ENCODE peak calls at places on chromosome 1, in nine cellular contexts. C, Q, D, Y, N, O, R, H and L are unnamed samples.
A peak's percentile ranks its signal among the peaks of the same experiment; 100 is the strongest.

GRCh38 chr1:19884312-19884711 is 2.1 kb downstream of the OTUD3 start:
- DNase-seq in C (no peak), Q (no peak), D (no peak), Y (no peak), N (no peak), O (no peak), R (no peak), H (no peak), L (no peak)

GRCh38 chr1:41322835-41323234 is 38.4 kb upstream of the FOXO6 start:
- DNase-seq in C (no peak), Q (peak; percentile 47), D (peak; percentile 50), Y (peak; percentile 71), N (peak; percentile 37), O (no peak), R (no peak), H (no peak), L (peak; percentile 42)

GRCh38 chr1:150148834-150149489 is 754 bp upstream of the PLEKHO1 start:
- DNase-seq in C (no peak), Q (no peak), D (peak; percentile 36), Y (peak; percentile 19), N (no peak), O (no peak), R (no peak), H (no peak), L (no peak)

GRCh38 chr1:55632906-55633305 is 417.7 kb upstream of the USP24 start:
- DNase-seq in C (no peak), Q (peak; percentile 1), D (no peak), Y (no peak), N (no peak), O (no peak), R (no peak), H (no peak), L (no peak)

GRCh38 chr1:8602471-8603219 is 214.8 kb downstream of the RERE start:
- DNase-seq in C (no peak), Q (no peak), D (no peak), Y (no peak), N (no peak), O (no peak), R (peak; percentile 66), H (no peak), L (no peak)

GRCh38 chr1:30748699-30749401 is 8.7 kb downstream of the LAPTM5 start:
- DNase-seq in C (no peak), Q (no peak), D (peak; percentile 21), Y (no peak), N (no peak), O (no peak), R (no peak), H (no peak), L (no peak)

GRCh38 chr1:193104496-193104905 is 713 bp downstream of the GLRX2 start:
- DNase-seq in C (no peak), Q (no peak), D (peak; percentile 54), Y (peak; percentile 51), N (peak; percentile 19), O (peak; percentile 76), R (peak; percentile 25), H (peak; percentile 85), L (peak; percentile 54)

GRCh38 chr1:10658396-10659066 is 137.9 kb downstream of the CASZ1 start:
- DNase-seq in C (no peak), Q (no peak), D (no peak), Y (no peak), N (no peak), O (no peak), R (no peak), H (no peak), L (no peak)

DNA sequence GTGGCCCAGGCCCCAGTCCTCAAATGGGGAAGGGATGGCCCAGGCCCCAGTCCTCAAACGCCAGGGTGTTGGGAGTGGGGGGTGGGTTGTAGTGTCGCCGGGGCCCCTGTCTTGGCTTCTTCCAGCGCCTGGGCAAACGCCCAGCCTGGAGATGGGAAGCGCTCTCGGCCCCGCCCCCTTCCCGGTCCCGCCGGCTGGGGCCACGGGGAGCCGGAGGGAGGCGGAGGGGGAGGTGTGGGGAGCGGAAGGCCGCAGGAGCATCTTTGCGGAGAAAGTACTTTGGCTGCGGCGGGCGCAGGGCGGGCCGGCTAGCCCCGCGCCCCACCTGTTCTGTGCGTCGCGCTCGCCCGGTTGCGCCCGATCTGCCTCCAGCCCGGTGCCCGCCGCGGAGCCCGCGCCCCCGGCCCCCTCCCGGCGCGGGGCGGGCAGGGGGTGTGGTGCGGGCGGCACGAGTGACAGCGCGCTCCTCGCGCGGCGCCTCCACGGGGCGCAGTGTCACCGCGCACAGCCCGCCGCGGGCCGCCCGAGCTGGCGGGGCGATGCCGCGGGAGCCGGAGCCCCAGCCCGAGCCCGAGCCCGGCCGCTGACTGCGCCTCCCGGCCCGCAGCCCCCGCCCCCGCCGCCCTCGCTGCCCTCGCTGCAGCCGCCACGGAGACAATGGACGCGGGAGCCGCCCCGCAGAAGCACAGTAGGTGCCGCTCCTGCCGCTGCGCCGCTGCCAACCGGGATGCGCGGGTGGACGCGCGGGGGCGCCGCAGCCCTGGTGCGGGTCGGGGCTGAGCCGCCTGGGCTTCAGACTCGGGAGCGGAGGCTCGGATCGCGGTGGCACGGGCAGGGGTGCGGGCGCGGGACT is 31.1 kb upstream of the PEX10 start:
- DNase-seq in C (no peak), Q (no peak), D (peak; percentile 12), Y (no peak), N (no peak), O (no peak), R (no peak), H (no peak), L (no peak)
- H3K27me3 ChIP-seq in C (no peaks in the 10 kb centered on the region), Q (peaks cover 64% of the 10 kb centered on the region), D (peaks cover 54% of the 10 kb centered on the region), Y (peaks cover 45% of the 10 kb centered on the region), N (no peaks in the 10 kb centered on the region), O (peaks cover 41% of the 10 kb centered on the region), R (peaks cover 80% of the 10 kb centered on the region), H (peaks cover 50% of the 10 kb centered on the region), L (peaks cover 20% of the 10 kb centered on the region)

GRCh38 chr1:24713736-24714135 is 31.5 kb upstream of the CLIC4 start:
- DNase-seq in C (no peak), Q (no peak), D (no peak), Y (no peak), N (no peak), O (no peak), R (no peak), H (no peak), L (no peak)

GRCh38 chr1:24714859-24715520 is 30.3 kb upstream of the CLIC4 start:
- DNase-seq in C (no peak), Q (no peak), D (peak; percentile 62), Y (no peak), N (no peak), O (peak; percentile 64), R (no peak), H (no peak), L (no peak)

GRCh38 chr1:24713176-24713575 is 32.1 kb upstream of the CLIC4 start:
- DNase-seq in C (no peak), Q (no peak), D (no peak), Y (no peak), N (no peak), O (no peak), R (no peak), H (no peak), L (no peak)

GRCh38 chr1:24717867-24718650 is 27.2 kb upstream of the CLIC4 start:
- DNase-seq in C (no peak), Q (no peak), D (peak; percentile 27), Y (no peak), N (no peak), O (no peak), R (no peak), H (no peak), L (no peak)

DNA sequence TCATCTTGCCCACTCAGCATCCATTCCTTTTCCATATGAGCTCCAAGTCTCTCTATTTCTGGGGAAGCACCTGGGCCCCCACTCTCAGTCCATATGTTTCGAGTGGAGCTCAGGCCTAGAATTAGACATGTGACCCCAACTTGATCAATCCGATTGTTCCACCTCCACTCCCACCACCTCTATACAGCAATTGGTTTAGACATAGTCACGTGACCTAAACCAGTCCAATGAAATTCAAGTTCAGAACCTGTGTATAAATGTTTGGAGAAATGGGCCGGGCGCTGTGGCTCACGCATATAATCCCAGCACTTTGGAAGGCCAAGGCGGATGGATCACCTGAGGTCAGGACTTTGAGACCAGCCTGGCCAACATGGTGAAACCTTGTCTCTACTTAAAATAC is 29.6 kb upstream of the CLIC4 start:
- DNase-seq in C (no peak), Q (no peak), D (no peak), Y (no peak), N (no peak), O (no peak), R (no peak), H (no peak), L (no peak)
- H3K27ac ChIP-seq in C (no peak overlapping the region), Q (no peak overlapping the region), D (no peak overlapping the region), Y (no peak overlapping the region), N (no peak overlapping the region), O (no peak overlapping the region), R (no peak overlapping the region), H (no peak overlapping the region), L (no peak overlapping the region)

GRCh38 chr1:38396606-38397005 is 350.0 kb upstream of the POU3F1 start:
- DNase-seq in C (no peak), Q (no peak), D (no peak), Y (no peak), N (no peak), O (no peak), R (no peak), H (no peak), L (no peak)

GRCh38 chr1:38403667-38404066 is 357.1 kb upstream of the POU3F1 start:
- DNase-seq in C (no peak), Q (no peak), D (no peak), Y (no peak), N (no peak), O (no peak), R (no peak), H (no peak), L (no peak)

DNA sequence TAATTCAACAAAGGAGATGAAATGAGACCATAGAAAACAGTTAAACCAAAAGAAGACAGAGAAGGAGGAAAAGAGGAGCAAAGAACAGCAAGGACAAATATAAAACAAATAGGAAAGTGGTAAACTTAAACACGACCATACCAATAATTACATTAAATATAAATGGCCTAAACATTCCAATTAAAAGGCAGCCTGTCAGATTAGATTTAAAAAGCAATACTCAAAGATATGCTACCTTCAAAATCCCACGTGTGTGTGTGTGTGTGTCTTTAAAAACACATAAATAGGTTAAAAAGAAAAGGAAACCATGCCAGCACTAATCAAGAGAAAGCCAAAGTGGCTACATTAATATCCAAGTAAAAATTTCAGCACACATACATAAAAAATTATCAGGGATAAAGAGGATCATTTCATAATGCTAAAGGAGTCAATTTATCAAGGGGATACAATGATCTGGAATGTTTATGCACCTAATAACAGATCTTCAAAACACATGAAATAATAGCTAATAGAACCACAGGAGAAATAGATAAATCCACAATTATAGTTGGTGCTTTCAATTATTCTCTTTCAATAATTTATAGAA is 355.7 kb upstream of the POU3F1 start:
- DNase-seq in C (no peak), Q (no peak), D (no peak), Y (no peak), N (no peak), O (no peak), R (no peak), H (no peak), L (no peak)
- H3K27me3 ChIP-seq in C (peaks cover 7% of the 10 kb centered on the region), Q (no peaks in the 10 kb centered on the region), D (no peaks in the 10 kb centered on the region), Y (no peaks in the 10 kb centered on the region), N (no peaks in the 10 kb centered on the region), O (no peaks in the 10 kb centered on the region), R (no peaks in the 10 kb centered on the region), H (no peaks in the 10 kb centered on the region), L (peaks cover 6% of the 10 kb centered on the region)

DNA sequence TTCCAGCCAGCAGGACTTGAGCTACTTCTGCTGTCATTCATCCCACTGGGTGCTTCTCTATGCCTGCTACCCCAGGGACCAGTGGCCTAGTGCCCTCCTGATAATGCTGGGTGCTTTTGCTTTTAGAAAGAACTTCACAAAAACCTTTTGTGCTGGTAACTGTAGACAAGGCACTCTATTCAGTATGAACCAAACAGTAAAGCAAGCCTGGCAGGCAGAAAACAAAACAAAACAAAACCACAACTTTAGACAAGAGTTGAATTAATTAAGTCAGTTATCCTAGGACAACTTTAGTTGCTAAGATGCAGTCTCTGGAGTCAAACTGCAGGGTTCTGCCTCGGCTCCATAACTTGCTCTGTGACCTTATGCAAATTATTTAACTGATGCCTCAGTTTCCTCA is 61.8 kb upstream of the ADGRL2 start:
- DNase-seq in C (no peak), Q (no peak), D (no peak), Y (no peak), N (no peak), O (no peak), R (no peak), H (no peak), L (no peak)
- H3K27ac ChIP-seq in C (no peak overlapping the region), Q (no peak overlapping the region), D (no peak overlapping the region), Y (no peak overlapping the region), N (no peak overlapping the region), O (no peak overlapping the region), R (no peak overlapping the region), H (no peak overlapping the region), L (no peak overlapping the region)